ENCODE peak calls at places on chromosome 7, in four cellular contexts. K is GM12878, Y is H1, N is HepG2. M is an unnamed sample.

GRCh38 chr7:34277016-34277800 is 371.9 kb downstream of the BMPER start:
- DNase-seq in K (no peak), Y (no peak), N (no peak), M (no peak)

GRCh38 chr7:151010002-151010306 is 14.3 kb downstream of the ATG9B start:
- DNase-seq in K (no peak), Y (no peak), N (no peak), M (no peak)

GRCh38 chr7:52447781-52448180 is 587.7 kb upstream of the POM121L12 start:
- DNase-seq in K (no peak), Y (no peak), N (no peak), M (no peak)

GRCh38 chr7:120272261-120272895 is 597 bp upstream of the KCND2 start:
- DNase-seq in K (peak), Y (peak), N (peak), M (peak)

GRCh38 chr7:134699871-134700270 is 53.2 kb downstream of the BPGM start:
- DNase-seq in K (no peak), Y (no peak), N (no peak), M (no peak)

GRCh38 chr7:44184221-44184873 is 4.9 kb downstream of the GCK start:
- DNase-seq in K (no peak), Y (no peak), N (no peak), M (no peak)

GRCh38 chr7:41809487-41810257 is 106.8 kb upstream of the INHBA start:
- DNase-seq in K (no peak), Y (no peak), N (no peak), M (no peak)

GRCh38 chr7:11951909-11952308 is 119.9 kb upstream of the THSD7A start:
- DNase-seq in K (no peak), Y (no peak), N (no peak), M (no peak)

GRCh38 chr7:19368540-19368939 is 223.3 kb upstream of the FERD3L start:
- DNase-seq in K (no peak), Y (no peak), N (no peak), M (no peak)

GRCh38 chr7:87369216-87369615 is 23.8 kb downstream of the CROT start:
- DNase-seq in K (no peak), Y (no peak), N (no peak), M (no peak)

GRCh38 chr7:34075976-34076375 is 170.6 kb downstream of the BMPER start:
- DNase-seq in K (no peak), Y (no peak), N (no peak), M (no peak)

GRCh38 chr7:50317221-50317678 is 12.7 kb downstream of the IKZF1 start:
- DNase-seq in K (no peak), Y (no peak), N (no peak), M (no peak)
- H3K9ac ChIP-seq in K (no peak), Y (no peak), N (no peak), M (no peak)

DNA sequence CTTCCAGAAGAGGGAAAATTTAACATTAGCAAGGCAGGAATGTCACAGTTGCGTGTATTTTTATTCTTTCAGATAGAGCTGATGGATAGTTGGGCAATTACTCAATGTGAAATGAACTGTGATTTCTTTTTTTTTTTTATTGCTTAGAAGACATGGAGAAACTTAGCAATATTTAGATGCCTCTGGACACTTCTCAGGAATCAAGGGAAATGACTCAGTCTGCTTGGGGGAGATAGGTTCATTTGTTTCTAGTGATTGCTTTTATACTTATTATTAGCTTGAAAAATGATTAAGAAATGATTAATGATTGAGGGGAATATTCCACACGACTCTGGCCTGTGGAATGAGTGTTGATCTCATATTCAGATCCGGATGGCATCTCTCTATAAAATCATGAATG is 33.1 kb upstream of the TBX20 start:
- DNase-seq in K (no peak), Y (no peak), N (no peak), M (no peak)
- TF ChIP-seq SUZ12 in K (no peak), Y (no peak), N (no peak), M (no peak)

DNA sequence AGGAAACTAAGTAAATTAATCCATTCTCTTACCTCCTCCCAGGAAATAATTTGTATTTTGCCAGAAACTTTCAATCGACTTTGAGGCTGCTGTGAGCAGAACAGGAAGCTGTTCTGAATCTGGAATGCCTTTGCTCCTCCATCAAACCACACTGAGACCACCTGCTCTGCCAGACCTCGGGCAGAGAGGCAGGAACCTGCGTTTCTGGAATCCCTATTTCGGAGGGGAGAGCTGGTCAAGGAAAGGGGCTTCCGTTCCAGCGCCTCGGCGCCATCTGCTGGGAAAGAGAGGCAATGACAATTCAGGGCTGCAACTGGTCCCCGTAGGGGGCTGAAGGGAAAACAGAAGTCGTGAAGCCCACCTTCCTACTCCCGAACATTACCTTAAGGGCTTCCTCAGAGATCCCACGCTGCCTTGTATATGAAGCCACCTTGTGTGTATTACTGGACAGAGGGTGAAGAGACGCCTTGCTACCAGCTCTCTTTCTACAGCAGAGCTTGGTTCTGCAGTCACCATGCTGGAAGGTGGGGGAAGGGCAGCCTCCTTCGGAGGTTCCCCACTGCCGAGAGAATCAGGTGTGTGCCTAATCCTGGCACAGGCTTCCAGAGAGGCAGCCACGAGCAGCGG is 31.2 kb downstream of the ZNF467 start:
- DNase-seq in K (no peak), Y (peak), N (peak), M (peak)
- H3K9ac ChIP-seq in K (peak), Y (no peak), N (peak), M (peak)

GRCh38 chr7:129222064-129222463 is 2.8 kb upstream of the AHCYL2 start:
- DNase-seq in K (no peak), Y (no peak), N (no peak), M (no peak)
- TF ChIP-seq SUZ12 in K (no peak), Y (no peak), N (no peak), M (no peak)

GRCh38 chr7:2175514-2175913 is 57.2 kb downstream of the MAD1L1 start:
- DNase-seq in K (no peak), Y (no peak), N (peak), M (peak)
- H3K9ac ChIP-seq in K (no peak), Y (no peak), N (no peak), M (no peak)

M was measured in NT2/D1.